ENCODE peak calls at places on chromosomes 12 and 14, in eight cellular contexts. Q, E, O, V, F, Z, W and T are unnamed samples.

GRCh38 chr14:93984987-93985410 is 8.6 kb upstream of the ASB2 start:
- DNase-seq in E (no peak), O (no peak), Z (no peak), F (peak; percentile 71), W (no peak), Q (no peak), V (peak; percentile 88), T (no peak)

GRCh38 chr12:82873309-82873708 is 186.6 kb downstream of the TMTC2 start:
- DNase-seq in V (no peak), E (no peak), F (no peak), Z (no peak), W (no peak), O (no peak), Q (no peak), T (no peak)

GRCh38 chr12:21614510-21614909 is 9.9 kb upstream of the GYS2 start:
- DNase-seq in Z (no peak), O (no peak), W (no peak), E (no peak), Q (no peak), V (no peak), F (no peak), T (no peak)

GRCh38 chr12:68290126-68290525 is 36.7 kb upstream of the IL22 start:
- DNase-seq in F (peak; percentile 56), Z (peak; percentile 36), Q (no peak), V (no peak), O (no peak), E (no peak), W (no peak), T (peak; percentile 68)

GRCh38 chr12:76037130-76038105 is 5.8 kb upstream of the PHLDA1 start:
- DNase-seq in Z (no peak), V (no peak), W (no peak), E (no peak), F (peak; percentile 86), Q (no peak), O (no peak), T (peak; percentile 58)

GRCh38 chr12:94545937-94546771 is 86.5 kb upstream of the CEP83 start:
- DNase-seq in F (peak; percentile 89), E (no peak), O (peak; percentile 6), Q (peak; percentile 36), V (no peak), W (no peak), Z (no peak), T (peak; percentile 44)

GRCh38 chr12:68768431-68768934 is 22.5 kb downstream of the SLC35E3 start:
- DNase-seq in Q (no peak), Z (no peak), O (no peak), W (no peak), F (no peak), E (no peak), V (no peak), T (no peak)

GRCh38 chr12:56716933-56717880 is 7.9 kb downstream of the NACA start:
- DNase-seq in O (no peak), W (no peak), Q (no peak), V (no peak), F (no peak), E (no peak), Z (no peak), T (no peak)

GRCh38 chr14:23351681-23352505 is 794 bp downstream of the SLC22A17 start:
- DNase-seq in V (no peak), E (no peak), O (no peak), W (peak; percentile 60), F (peak; percentile 59), Z (no peak), Q (peak; percentile 42), T (no peak)

GRCh38 chr14:92958373-92959188 is 35.6 kb downstream of the CHGA start:
- DNase-seq in Z (no peak), V (no peak), W (no peak), O (peak; percentile 72), E (no peak), Q (peak; percentile 86), F (no peak), T (no peak)

GRCh38 chr12:87280356-87280755 is 748.8 kb downstream of the C12orf50 start:
- DNase-seq in O (no peak), Q (no peak), W (no peak), E (no peak), V (no peak), Z (no peak), F (no peak), T (no peak)

GRCh38 chr14:66495214-66496098 is 9.3 kb downstream of the CCDC196 start:
- DNase-seq in V (no peak), Z (no peak), E (no peak), F (peak; percentile 68), O (no peak), Q (peak; percentile 11), W (no peak), T (no peak)

GRCh38 chr14:63941023-63941422 is 88.2 kb downstream of the SYNE2 start:
- DNase-seq in E (no peak), O (no peak), Z (no peak), W (no peak), F (no peak), Q (no peak), V (no peak), T (no peak)

GRCh38 chr12:120439646-120440247 is 1.8 kb downstream of the COX6A1 start:
- DNase-seq in Z (peak; percentile 56), O (peak; percentile 3), E (peak; percentile 63), W (no peak), F (peak; percentile 85), Q (peak; percentile 10), V (peak; percentile 57), T (peak; percentile 49)

GRCh38 chr12:51083140-51083833 is at the start of gene CSRNP2:
- DNase-seq in F (peak; percentile 98), V (peak; percentile 98), Z (peak; percentile 94), O (peak; percentile 91), E (peak; percentile 90), W (peak; percentile 97), Q (peak; percentile 96), T (peak; percentile 85)

GRCh38 chr14:94041551-94042346 is 15.6 kb downstream of the OTUB2 start:
- DNase-seq in E (no peak), Z (no peak), O (no peak), Q (no peak), F (no peak), W (no peak), V (no peak), T (no peak)

GRCh38 chr14:103629503-103630121 is 601 bp downstream of the KLC1 start:
- DNase-seq in O (peak; percentile 49), Q (peak; percentile 57), V (peak; percentile 80), E (no peak), F (peak; percentile 56), W (peak; percentile 81), Z (peak; percentile 41), T (no peak)

GRCh38 chr12:4164591-4165558 is 108.7 kb upstream of the CCND2 start:
- DNase-seq in Q (no peak), W (peak; percentile 73), Z (peak; percentile 64), V (peak; percentile 61), E (peak; percentile 38), F (peak; percentile 92), O (peak; percentile 5), T (no peak)